ENCODE peak calls at places on chromosomes 11 and 22, in four cellular contexts. K, E, U and R are unnamed samples.

GRCh38 chr11:85766801-85767200 is 44.1 kb downstream of the SYTL2 start:
- DNase-seq in K (no peak), E (no peak), U (no peak), R (no peak)

GRCh38 chr11:32952421-32952820 is 59.8 kb downstream of the QSER1 start:
- DNase-seq in K (no peak), E (no peak), U (no peak), R (no peak)

GRCh38 chr22:36734171-36735058 is 30.9 kb upstream of the CACNG2 start:
- DNase-seq in K (no peak), E (peak), U (peak), R (peak)

GRCh38 chr11:88358040-88358431 is 20.5 kb upstream of the CTSC start:
- DNase-seq in K (no peak), E (no peak), U (no peak), R (no peak)

GRCh38 chr11:80846442-80846841 is 1405.6 kb upstream of the TENM4 start:
- DNase-seq in K (no peak), E (no peak), U (no peak), R (no peak)

GRCh38 chr11:112172362-112172994 is 2.8 kb upstream of the BCO2 start:
- DNase-seq in K (no peak), E (no peak), U (no peak), R (no peak)

GRCh38 chr11:95078526-95078925 is 11.1 kb upstream of the ENDOD1 start:
- DNase-seq in K (no peak), E (no peak), U (no peak), R (no peak)

GRCh38 chr11:1877211-1878133 is 14.2 kb downstream of the PRR33 start:
- DNase-seq in K (peak), E (peak), U (peak), R (no peak)

GRCh38 chr11:1196516-1197391 is 26.1 kb upstream of the MUC5B start:
- DNase-seq in K (no peak), E (peak), U (peak), R (peak)

GRCh38 chr22:46062971-46063631 is 86.1 kb upstream of the WNT7B start:
- DNase-seq in K (no peak), E (no peak), U (peak), R (no peak)

GRCh38 chr11:126855536-126855935 is 145.0 kb downstream of the KIRREL3 start:
- DNase-seq in K (no peak), E (no peak), U (no peak), R (no peak)

GRCh38 chr11:9274499-9275228 is 9.5 kb upstream of the DENND5A start:
- DNase-seq in K (no peak), E (no peak), U (no peak), R (no peak)

GRCh38 chr11:114847599-114847998 is 169.3 kb downstream of the NXPE2 start:
- DNase-seq in K (no peak), E (no peak), U (no peak), R (no peak)

GRCh38 chr22:36027579-36027959 is 1.1 kb downstream of the RBFOX2 start:
- DNase-seq in K (no peak), E (peak), U (no peak), R (no peak)

GRCh38 chr11:19808076-19808911 is 95.7 kb downstream of the NAV2 start:
- DNase-seq in K (no peak), E (no peak), U (no peak), R (no peak)

GRCh38 chr11:64400096-64400495 is 41.1 kb downstream of the RPS6KA4 start:
- DNase-seq in K (peak), E (no peak), U (no peak), R (no peak)

GRCh38 chr11:134584001-134584561 is 172.0 kb upstream of the B3GAT1 start:
- DNase-seq in K (no peak), E (no peak), U (peak), R (no peak)

GRCh38 chr11:46380340-46381045 is 976 bp upstream of the MDK start:
- DNase-seq in K (peak), E (peak), U (no peak), R (peak)

GRCh38 chr11:18878211-18878610 is 61.0 kb downstream of the MRGPRX1 start:
- DNase-seq in K (no peak), E (no peak), U (no peak), R (no peak)

GRCh38 chr11:12808519-12808918 is 134.3 kb downstream of the TEAD1 start:
- DNase-seq in K (no peak), E (no peak), U (no peak), R (no peak)

GRCh38 chr22:50276143-50276542 is 6.0 kb upstream of the MAPK11 start:
- DNase-seq in K (no peak), E (no peak), U (peak), R (no peak)

GRCh38 chr11:119486691-119487259 is 63.8 kb upstream of the THY1 start:
- DNase-seq in K (no peak), E (no peak), U (peak), R (peak)

GRCh38 chr11:128501576-128502549 is 85.5 kb downstream of the ETS1 start:
- DNase-seq in K (no peak), E (no peak), U (no peak), R (no peak)

GRCh38 chr22:32309585-32310251 is 47.9 kb upstream of the RFPL3 start:
- DNase-seq in K (no peak), E (no peak), U (no peak), R (no peak)

GRCh38 chr22:41976070-41976901 is 7.0 kb downstream of the SEPTIN3 start:
- DNase-seq in K (peak), E (peak), U (no peak), R (peak)

GRCh38 chr11:47391711-47392432 is 13.5 kb upstream of the SPI1 start:
- DNase-seq in K (no peak), E (no peak), U (no peak), R (no peak)

GRCh38 chr11:1880746-1881441 is 10.8 kb downstream of the PRR33 start:
- DNase-seq in K (no peak), E (no peak), U (peak), R (no peak)

GRCh38 chr11:26095340-26095739 is 236.6 kb upstream of the ANO3 start:
- DNase-seq in K (no peak), E (no peak), U (no peak), R (no peak)

GRCh38 chr22:45290410-45290936 is 5.7 kb downstream of the UPK3A start:
- DNase-seq in K (peak), E (no peak), U (no peak), R (no peak)

GRCh38 chr22:36160499-36160942 is at the start of gene APOL3:
- DNase-seq in K (peak), E (no peak), U (peak), R (no peak)

GRCh38 chr11:113487622-113488021 is 12.4 kb upstream of the DRD2 start:
- DNase-seq in K (no peak), E (no peak), U (peak), R (no peak)

GRCh38 chr11:88016392-88017020 is 158.7 kb downstream of the RAB38 start:
- DNase-seq in K (peak), E (peak), U (no peak), R (no peak)

GRCh38 chr11:6703247-6704063 is 20.3 kb upstream of the MRPL17 start:
- DNase-seq in K (peak), E (no peak), U (no peak), R (no peak)

GRCh38 chr22:23034621-23035556 is 35.4 kb upstream of the GNAZ start:
- DNase-seq in K (no peak), E (no peak), U (no peak), R (no peak)

GRCh38 chr11:12077535-12078280 is 32.7 kb upstream of the MICAL2 start:
- DNase-seq in K (no peak), E (no peak), U (no peak), R (no peak)

GRCh38 chr11:101759771-101760450 is 154.9 kb upstream of the CEP126 start:
- DNase-seq in K (no peak), E (no peak), U (no peak), R (no peak)
- TF ChIP-seq CTCF in K (peak), E (no peak), U (no peak), R (no peak)

GRCh38 chr11:117950320-117950719 is 21.1 kb upstream of the TMPRSS13 start:
- DNase-seq in K (no peak), E (no peak), U (no peak), R (no peak)
- TF ChIP-seq CTCF in K (no peak), E (no peak), U (no peak), R (peak)

GRCh38 chr11:17396598-17397310 is 8.3 kb upstream of the KCNJ11 start:
- DNase-seq in K (no peak), E (no peak), U (no peak), R (no peak)
- TF ChIP-seq CTCF in K (no peak), E (no peak), U (no peak), R (no peak)

GRCh38 chr22:48892571-48893287 is 934.9 kb downstream of the BRD1 start:
- DNase-seq in K (no peak), E (peak), U (peak), R (no peak)

GRCh38 chr22:48893288-48894063 is 934.2 kb downstream of the BRD1 start:
- DNase-seq in K (no peak), E (peak), U (no peak), R (no peak)

GRCh38 chr22:48894804-48895250 is 932.8 kb downstream of the BRD1 start:
- DNase-seq in K (no peak), E (peak), U (peak), R (no peak)

GRCh38 chr22:48895341-48895740 is 932.3 kb downstream of the BRD1 start:
- DNase-seq in K (no peak), E (peak), U (peak), R (no peak)

GRCh38 chr22:48894064-48894671 is 933.5 kb downstream of the BRD1 start:
- DNase-seq in K (no peak), E (peak), U (peak), R (peak)
- TF ChIP-seq CTCF in K (peak), E (peak), U (no peak), R (peak)